ENCODE peak calls at places on chromosomes 12 and 14, in seven cellular contexts. A, N, H, P, K, I and W are unnamed samples.
A peak's percentile ranks its signal among the peaks of the same experiment; 100 is the strongest.

GRCh38 chr14:41607966-41608663 is 1.4 kb downstream of the LRFN5 start:
- DNase-seq in I (no peak), P (no peak), N (no peak), H (no peak), K (no peak), A (no peak), W (no peak)

GRCh38 chr14:60090864-60091519 is 731 bp upstream of the PCNX4 start:
- DNase-seq in H (peak; percentile 64), P (no peak), I (no peak), A (no peak), N (peak; percentile 12), K (no peak), W (peak; percentile 66)

GRCh38 chr12:6947615-6948014 is 3.5 kb upstream of the PTPN6 start:
- DNase-seq in N (no peak), A (no peak), I (no peak), K (no peak), H (no peak), P (no peak), W (no peak)

GRCh38 chr14:24436355-24437019 is 6.1 kb downstream of the SDR39U1 start:
- DNase-seq in K (no peak), A (no peak), I (peak; percentile 47), N (no peak), H (peak; percentile 85), P (no peak), W (peak; percentile 56)

GRCh38 chr12:76158518-76159321 is 74.2 kb upstream of the NAP1L1 start:
- DNase-seq in P (peak; percentile 25), K (peak; percentile 12), H (peak; percentile 84), A (peak; percentile 62), I (peak; percentile 87), N (peak; percentile 83), W (peak; percentile 85)

GRCh38 chr12:121388421-121388981 is 11.4 kb upstream of the RNF34 start:
- DNase-seq in I (no peak), N (no peak), A (no peak), P (no peak), H (peak; percentile 94), K (no peak), W (no peak)

GRCh38 chr12:54489857-54490256 is 7.7 kb upstream of the NCKAP1L start:
- DNase-seq in I (no peak), H (no peak), A (no peak), N (no peak), K (no peak), P (no peak), W (no peak)

GRCh38 chr14:28057286-28058011 is 709.1 kb upstream of the FOXG1 start:
- DNase-seq in P (no peak), A (no peak), N (no peak), H (no peak), K (no peak), I (no peak), W (no peak)

GRCh38 chr12:613996-614726 is 49.1 kb downstream of the NINJ2 start:
- DNase-seq in A (no peak), I (peak; percentile 22), P (no peak), K (no peak), N (no peak), H (no peak), W (no peak)

GRCh38 chr12:56080556-56081138 is 682 bp downstream of the ERBB3 start:
- DNase-seq in A (no peak), H (no peak), K (no peak), P (no peak), N (no peak), I (no peak), W (no peak)

GRCh38 chr14:99649219-99649618 is 4.3 kb downstream of the HHIPL1 start:
- DNase-seq in I (no peak), P (no peak), K (no peak), H (peak; percentile 62), A (no peak), N (no peak), W (no peak)

GRCh38 chr14:26394114-26394855 is 203.5 kb downstream of the NOVA1 start:
- DNase-seq in N (no peak), H (peak; percentile 12), K (no peak), P (no peak), I (no peak), A (no peak), W (no peak)

GRCh38 chr12:100533326-100533725 is 40.2 kb upstream of the GAS2L3 start:
- DNase-seq in K (no peak), N (no peak), H (no peak), A (no peak), P (no peak), I (no peak), W (no peak)

GRCh38 chr12:83365317-83365716 is 678.6 kb downstream of the TMTC2 start:
- DNase-seq in N (no peak), K (no peak), I (no peak), H (no peak), P (no peak), A (no peak), W (no peak)

GRCh38 chr14:87049886-87050820 is 942.8 kb downstream of the GALC start:
- DNase-seq in H (peak; percentile 47), N (no peak), P (no peak), A (no peak), K (no peak), I (no peak), W (no peak)

GRCh38 chr14:96066976-96067375 is 27.8 kb downstream of the C14orf132 start:
- DNase-seq in I (no peak), N (no peak), P (no peak), A (no peak), K (no peak), H (no peak), W (no peak)

GRCh38 chr12:90027889-90028570 is 319.4 kb upstream of the ATP2B1 start:
- DNase-seq in N (no peak), K (no peak), I (no peak), A (no peak), H (no peak), P (no peak), W (no peak)

GRCh38 chr12:127008758-127009403 is 1258.1 kb upstream of the TMEM132C start:
- DNase-seq in K (no peak), A (no peak), P (no peak), H (no peak), I (no peak), N (no peak), W (no peak)

GRCh38 chr14:30768791-30769190 is 105.6 kb upstream of the COCH start:
- DNase-seq in P (no peak), K (no peak), N (no peak), I (no peak), H (no peak), A (no peak), W (no peak)

GRCh38 chr14:89870335-89870734 is 84.2 kb downstream of the EFCAB11 start:
- DNase-seq in H (peak; percentile 68), P (no peak), K (no peak), N (no peak), A (no peak), I (no peak), W (no peak)

GRCh38 chr14:39467889-39468524 is 35.8 kb upstream of the FBXO33 start:
- DNase-seq in P (no peak), I (no peak), A (no peak), K (no peak), H (peak; percentile 43), N (peak; percentile 32), W (no peak)

GRCh38 chr14:52995998-52996397 is 45.1 kb upstream of the FERMT2 start:
- DNase-seq in H (no peak), P (no peak), I (no peak), N (no peak), K (no peak), A (no peak), W (no peak)

GRCh38 chr12:94872007-94872653 is 131.4 kb downstream of the NDUFA12 start:
- DNase-seq in P (no peak), A (no peak), H (no peak), I (no peak), N (no peak), K (no peak), W (no peak)

GRCh38 chr14:71686677-71687076 is 245.6 kb upstream of the RGS6 start:
- DNase-seq in N (no peak), P (no peak), H (peak; percentile 36), A (no peak), I (no peak), K (no peak), W (no peak)

GRCh38 chr12:88334271-88334670 is 192.2 kb downstream of the TMTC3 start:
- DNase-seq in I (no peak), P (no peak), A (no peak), H (peak; percentile 63), N (no peak), K (no peak), W (no peak)

GRCh38 chr12:106219043-106219442 is 28.8 kb downstream of the CKAP4 start:
- DNase-seq in A (no peak), K (no peak), I (no peak), P (no peak), H (no peak), N (no peak), W (no peak)

GRCh38 chr14:32608880-32609279 is 279.8 kb downstream of the AKAP6 start:
- DNase-seq in K (no peak), A (no peak), I (no peak), N (no peak), P (no peak), H (no peak), W (no peak)

GRCh38 chr14:72743626-72744025 is 150.3 kb downstream of the DPF3 start:
- DNase-seq in I (no peak), P (no peak), K (no peak), H (no peak), A (no peak), N (no peak), W (peak; percentile 4)

GRCh38 chr12:46246021-46246700 is 22.7 kb downstream of the SLC38A1 start:
- DNase-seq in I (no peak), K (no peak), P (no peak), H (no peak), A (no peak), N (no peak), W (no peak)

GRCh38 chr12:90574676-90575075 is 380.3 kb downstream of the CCER1 start:
- DNase-seq in H (no peak), K (no peak), A (no peak), I (no peak), N (no peak), P (no peak), W (no peak)

GRCh38 chr14:102584871-102585869 is 7.3 kb upstream of the RCOR1 start:
- DNase-seq in N (no peak), A (no peak), H (no peak), I (no peak), P (no peak), K (no peak), W (no peak)

GRCh38 chr14:54840798-54841197 is 61.8 kb downstream of the GCH1 start:
- DNase-seq in K (no peak), I (no peak), A (no peak), P (no peak), N (no peak), H (no peak), W (no peak)

GRCh38 chr14:92651106-92651792 is 97.2 kb downstream of the LGMN start:
- DNase-seq in N (peak; percentile 76), K (peak; percentile 66), H (no peak), P (peak; percentile 63), A (peak; percentile 73), I (peak; percentile 81), W (peak; percentile 89)